ENCODE peak calls at places on chromosomes 6 and 20, in nine cellular contexts. One of them, this sample, is unnamed.

GRCh38 chr6:125197795-125198269 is 44.3 kb downstream of the TPD52L1 start:
- DNase-seq in PC-9: peak; percentile 63
- DNase-seq in MG63: peak; percentile 95
- DNase-seq in HepG2: no peak
- DNase-seq in kidney: peak; percentile 69
- DNase-seq in naive thymus-derived CD4-positive, alpha-beta T cell: no peak
- DNase-seq in mammary epithelial cell: peak; percentile 45
- DNase-seq in heart right ventricle: peak; percentile 71
- DNase-seq in Panc1: no peak
- DNase-seq in this sample: peak; percentile 7

GRCh38 chr6:1792989-1793388 is 183.3 kb downstream of the FOXC1 start:
- DNase-seq in heart right ventricle: no peak
- DNase-seq in Panc1: no peak
- DNase-seq in HepG2: peak; percentile 53
- DNase-seq in mammary epithelial cell: peak; percentile 35
- DNase-seq in PC-9: peak; percentile 12
- DNase-seq in kidney: no peak
- DNase-seq in naive thymus-derived CD4-positive, alpha-beta T cell: no peak
- DNase-seq in MG63: peak; percentile 34
- DNase-seq in this sample: no peak

GRCh38 chr6:16295471-16295870 is 57.1 kb downstream of the GMPR start:
- DNase-seq in Panc1: no peak
- DNase-seq in MG63: no peak
- DNase-seq in mammary epithelial cell: no peak
- DNase-seq in naive thymus-derived CD4-positive, alpha-beta T cell: no peak
- DNase-seq in HepG2: no peak
- DNase-seq in PC-9: no peak
- DNase-seq in kidney: no peak
- DNase-seq in heart right ventricle: no peak
- DNase-seq in this sample: no peak

GRCh38 chr6:113934101-113934500 is 36.8 kb downstream of the HDAC2 start:
- DNase-seq in PC-9: no peak
- DNase-seq in heart right ventricle: no peak
- DNase-seq in naive thymus-derived CD4-positive, alpha-beta T cell: no peak
- DNase-seq in mammary epithelial cell: no peak
- DNase-seq in Panc1: no peak
- DNase-seq in HepG2: no peak
- DNase-seq in MG63: no peak
- DNase-seq in kidney: no peak
- DNase-seq in this sample: no peak

GRCh38 chr6:105484238-105485161 is 81.6 kb upstream of the PREP start:
- DNase-seq in heart right ventricle: no peak
- DNase-seq in kidney: no peak
- DNase-seq in Panc1: peak; percentile 55
- DNase-seq in mammary epithelial cell: peak; percentile 57
- DNase-seq in MG63: no peak
- DNase-seq in PC-9: no peak
- DNase-seq in HepG2: peak; percentile 41
- DNase-seq in naive thymus-derived CD4-positive, alpha-beta T cell: no peak
- DNase-seq in this sample: no peak

GRCh38 chr6:64539917-64540316 is 904.3 kb downstream of the PHF3 start:
- DNase-seq in MG63: no peak
- DNase-seq in heart right ventricle: no peak
- DNase-seq in naive thymus-derived CD4-positive, alpha-beta T cell: no peak
- DNase-seq in PC-9: no peak
- DNase-seq in kidney: no peak
- DNase-seq in Panc1: no peak
- DNase-seq in HepG2: no peak
- DNase-seq in mammary epithelial cell: no peak
- DNase-seq in this sample: no peak

GRCh38 chr6:48973486-48973885 is 489.6 kb downstream of the MMUT start:
- DNase-seq in PC-9: no peak
- DNase-seq in naive thymus-derived CD4-positive, alpha-beta T cell: no peak
- DNase-seq in heart right ventricle: no peak
- DNase-seq in MG63: no peak
- DNase-seq in Panc1: no peak
- DNase-seq in kidney: no peak
- DNase-seq in HepG2: no peak
- DNase-seq in mammary epithelial cell: no peak
- DNase-seq in this sample: no peak

GRCh38 chr6:11848852-11849731 is 70.5 kb upstream of the ADTRP start:
- DNase-seq in MG63: peak; percentile 56
- DNase-seq in heart right ventricle: no peak
- DNase-seq in PC-9: no peak
- DNase-seq in Panc1: no peak
- DNase-seq in naive thymus-derived CD4-positive, alpha-beta T cell: no peak
- DNase-seq in HepG2: no peak
- DNase-seq in kidney: no peak
- DNase-seq in mammary epithelial cell: peak; percentile 35
- DNase-seq in this sample: no peak

GRCh38 chr6:22025468-22026159 is 271.2 kb downstream of the PRL start:
- DNase-seq in mammary epithelial cell: peak; percentile 46
- DNase-seq in MG63: no peak
- DNase-seq in kidney: peak; percentile 71
- DNase-seq in naive thymus-derived CD4-positive, alpha-beta T cell: no peak
- DNase-seq in HepG2: no peak
- DNase-seq in Panc1: no peak
- DNase-seq in PC-9: no peak
- DNase-seq in heart right ventricle: peak; percentile 16
- DNase-seq in this sample: peak; percentile 92

GRCh38 chr20:3786126-3786484 is 435 bp downstream of the CENPB start:
- DNase-seq in Panc1: no peak
- DNase-seq in HepG2: no peak
- DNase-seq in heart right ventricle: peak; percentile 50
- DNase-seq in mammary epithelial cell: peak; percentile 52
- DNase-seq in MG63: peak; percentile 41
- DNase-seq in kidney: no peak
- DNase-seq in naive thymus-derived CD4-positive, alpha-beta T cell: no peak
- DNase-seq in PC-9: peak; percentile 51
- DNase-seq in this sample: no peak

GRCh38 chr20:51095755-51096509 is 73.0 kb upstream of the KCNG1 start:
- DNase-seq in kidney: no peak
- DNase-seq in PC-9: no peak
- DNase-seq in HepG2: no peak
- DNase-seq in mammary epithelial cell: no peak
- DNase-seq in MG63: no peak
- DNase-seq in Panc1: no peak
- DNase-seq in heart right ventricle: no peak
- DNase-seq in naive thymus-derived CD4-positive, alpha-beta T cell: no peak
- DNase-seq in this sample: no peak

GRCh38 chr20:31568041-31568731 is 36.9 kb upstream of the ID1 start:
- DNase-seq in kidney: no peak
- DNase-seq in naive thymus-derived CD4-positive, alpha-beta T cell: no peak
- DNase-seq in HepG2: no peak
- DNase-seq in PC-9: no peak
- DNase-seq in Panc1: no peak
- DNase-seq in MG63: no peak
- DNase-seq in heart right ventricle: no peak
- DNase-seq in mammary epithelial cell: no peak
- DNase-seq in this sample: no peak

GRCh38 chr20:31565699-31566331 is 39.3 kb upstream of the ID1 start:
- DNase-seq in naive thymus-derived CD4-positive, alpha-beta T cell: no peak
- DNase-seq in kidney: no peak
- DNase-seq in MG63: no peak
- DNase-seq in HepG2: no peak
- DNase-seq in Panc1: no peak
- DNase-seq in mammary epithelial cell: peak; percentile 96
- DNase-seq in heart right ventricle: no peak
- DNase-seq in PC-9: peak; percentile 71
- DNase-seq in this sample: no peak

GRCh38 chr20:31567380-31567720 is 37.7 kb upstream of the ID1 start:
- DNase-seq in MG63: no peak
- DNase-seq in kidney: no peak
- DNase-seq in Panc1: no peak
- DNase-seq in mammary epithelial cell: no peak
- DNase-seq in PC-9: no peak
- DNase-seq in HepG2: no peak
- DNase-seq in heart right ventricle: no peak
- DNase-seq in naive thymus-derived CD4-positive, alpha-beta T cell: no peak
- DNase-seq in this sample: no peak

GRCh38 chr20:31566332-31566657 is 38.8 kb upstream of the ID1 start:
- DNase-seq in HepG2: no peak
- DNase-seq in PC-9: no peak
- DNase-seq in mammary epithelial cell: no peak
- DNase-seq in heart right ventricle: no peak
- DNase-seq in kidney: no peak
- DNase-seq in naive thymus-derived CD4-positive, alpha-beta T cell: no peak
- DNase-seq in MG63: no peak
- DNase-seq in Panc1: no peak
- DNase-seq in this sample: no peak

DNA sequence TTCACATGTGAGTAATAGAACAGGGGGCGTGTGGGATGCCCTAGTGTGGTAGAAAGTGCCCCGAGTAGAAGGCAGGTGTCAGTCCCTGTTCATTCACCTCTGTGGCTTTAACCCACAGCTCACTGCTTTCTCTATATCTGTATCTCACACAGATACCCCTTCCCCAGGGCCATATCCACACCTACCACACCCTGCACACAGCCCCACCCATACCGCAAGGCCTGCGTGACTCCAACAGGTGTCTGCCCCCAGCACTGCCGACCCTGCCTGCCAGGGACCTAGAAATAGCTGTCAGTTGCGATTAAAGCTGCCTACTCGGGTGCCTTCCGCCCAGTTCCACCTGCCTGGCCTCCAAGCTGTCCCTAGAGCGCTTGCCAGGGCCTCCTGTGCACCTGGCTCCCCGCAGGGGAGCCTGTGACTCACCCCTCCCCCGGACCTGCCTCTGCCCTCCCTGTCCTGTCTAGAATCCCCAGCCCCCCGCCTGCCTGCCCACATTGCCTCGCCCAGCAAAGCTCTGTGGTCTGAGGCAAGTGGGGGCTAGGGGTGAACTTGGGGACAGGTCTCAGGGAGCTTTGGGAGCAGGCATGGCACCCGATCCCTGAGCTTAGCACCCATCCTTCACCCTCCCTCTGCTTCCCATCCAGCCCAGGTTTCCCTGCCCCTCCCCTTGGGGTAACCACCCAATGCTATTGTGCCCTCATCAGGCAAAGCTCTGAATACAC is 38.3 kb upstream of the ID1 start:
- DNase-seq in MG63: no peak
- DNase-seq in HepG2: no peak
- DNase-seq in mammary epithelial cell: peak; percentile 85
- DNase-seq in PC-9: peak; percentile 99
- DNase-seq in Panc1: no peak
- DNase-seq in heart right ventricle: no peak
- DNase-seq in naive thymus-derived CD4-positive, alpha-beta T cell: no peak
- DNase-seq in kidney: peak; percentile 91
- DNase-seq in this sample: no peak
- H3K36me3 ChIP-seq in MG63: peaks cover 56% of the 10 kb centered on the region
- H3K36me3 ChIP-seq in HepG2: peaks cover 56% of the 10 kb centered on the region
- H3K36me3 ChIP-seq in mammary epithelial cell: peaks cover 2% of the 10 kb centered on the region
- H3K36me3 ChIP-seq in PC-9: peaks cover 40% of the 10 kb centered on the region
- H3K36me3 ChIP-seq in Panc1: peaks cover 6% of the 10 kb centered on the region
- H3K36me3 ChIP-seq in heart right ventricle: peaks cover 19% of the 10 kb centered on the region
- H3K36me3 ChIP-seq in naive thymus-derived CD4-positive, alpha-beta T cell: peaks cover 66% of the 10 kb centered on the region
- H3K36me3 ChIP-seq in kidney: peaks cover 19% of the 10 kb centered on the region
- H3K36me3 ChIP-seq in this sample: peaks cover 30% of the 10 kb centered on the region

DNA sequence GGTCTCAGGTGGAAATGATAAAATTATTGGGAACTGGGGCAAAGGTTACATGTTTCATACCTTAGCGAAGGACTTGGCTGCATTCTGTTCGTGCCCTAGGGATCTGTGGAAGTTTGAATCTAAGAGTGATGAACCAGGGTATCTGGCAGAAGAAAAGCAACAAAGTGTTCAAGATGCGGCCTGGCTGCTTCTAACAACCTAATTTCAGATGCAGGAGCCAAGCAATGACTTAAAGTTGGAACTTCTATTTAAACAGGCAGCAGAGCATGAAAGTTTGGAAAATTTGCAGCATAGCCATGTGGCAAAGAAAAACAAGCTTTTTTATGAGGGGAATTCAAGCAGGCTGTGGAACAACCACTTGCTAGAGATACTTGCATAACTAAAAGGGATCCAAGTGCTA is 73.5 kb downstream of the CD24 start:
- DNase-seq in mammary epithelial cell: no peak
- DNase-seq in heart right ventricle: no peak
- DNase-seq in MG63: no peak
- DNase-seq in kidney: no peak
- DNase-seq in HepG2: no peak
- DNase-seq in Panc1: no peak
- DNase-seq in naive thymus-derived CD4-positive, alpha-beta T cell: no peak
- DNase-seq in PC-9: no peak
- DNase-seq in this sample: no peak
- H3K4me3 ChIP-seq in mammary epithelial cell: no peak overlapping the region
- H3K4me3 ChIP-seq in heart right ventricle: no peak overlapping the region
- H3K4me3 ChIP-seq in MG63: no peak overlapping the region
- H3K4me3 ChIP-seq in kidney: no peak overlapping the region
- H3K4me3 ChIP-seq in HepG2: no peak overlapping the region
- H3K4me3 ChIP-seq in Panc1: no peak overlapping the region
- H3K4me3 ChIP-seq in naive thymus-derived CD4-positive, alpha-beta T cell: no peak overlapping the region
- H3K4me3 ChIP-seq in PC-9: no peak overlapping the region
- H3K4me3 ChIP-seq in this sample: no peak overlapping the region

GRCh38 chr20:35653430-35653734 is 11.3 kb downstream of the CPNE1 start:
- DNase-seq in heart right ventricle: no peak
- DNase-seq in HepG2: no peak
- DNase-seq in naive thymus-derived CD4-positive, alpha-beta T cell: no peak
- DNase-seq in Panc1: no peak
- DNase-seq in mammary epithelial cell: no peak
- DNase-seq in PC-9: no peak
- DNase-seq in kidney: no peak
- DNase-seq in MG63: no peak
- DNase-seq in this sample: no peak
- H3K36me3 ChIP-seq in heart right ventricle: peaks cover 9% of the 10 kb centered on the region
- H3K36me3 ChIP-seq in HepG2: peaks cover 59% of the 10 kb centered on the region
- H3K36me3 ChIP-seq in naive thymus-derived CD4-positive, alpha-beta T cell: peaks cover 29% of the 10 kb centered on the region
- H3K36me3 ChIP-seq in Panc1: peaks cover 22% of the 10 kb centered on the region
- H3K36me3 ChIP-seq in mammary epithelial cell: peaks cover 27% of the 10 kb centered on the region
- H3K36me3 ChIP-seq in PC-9: peaks cover 51% of the 10 kb centered on the region
- H3K36me3 ChIP-seq in kidney: peaks cover 25% of the 10 kb centered on the region
- H3K36me3 ChIP-seq in MG63: peaks cover 82% of the 10 kb centered on the region
- H3K36me3 ChIP-seq in this sample: peaks cover 95% of the 10 kb centered on the region

DNA sequence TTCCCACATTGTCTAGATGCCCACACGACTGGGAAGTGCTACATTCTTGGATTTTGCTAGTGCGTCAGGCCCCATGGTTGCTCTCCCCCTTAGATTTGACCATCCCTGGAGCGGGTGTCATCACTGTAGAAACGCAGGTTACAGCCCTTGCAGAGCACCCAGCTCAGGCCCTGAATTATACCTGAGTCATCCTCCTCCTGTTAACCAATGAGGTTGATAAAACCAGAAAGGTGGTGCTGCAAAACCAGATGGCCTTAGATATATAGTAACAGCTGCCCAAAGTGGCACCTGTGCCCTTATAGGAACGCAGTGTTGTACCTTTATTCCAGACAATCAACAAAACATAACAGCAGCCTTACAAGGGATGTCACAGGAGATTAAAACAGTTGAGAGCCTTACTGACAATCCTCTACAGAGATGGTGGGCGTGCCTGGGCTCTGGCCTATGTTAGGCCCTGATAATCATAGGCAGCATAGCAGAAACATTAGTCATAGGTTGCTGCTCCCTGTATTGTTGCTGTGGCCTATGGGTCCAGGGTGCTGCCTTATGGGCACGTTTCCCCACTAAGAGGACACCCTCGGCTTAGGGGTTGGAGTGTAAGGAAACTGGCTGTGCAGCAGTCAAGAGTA is 33.6 kb upstream of the HSF2 start:
- DNase-seq in mammary epithelial cell: peak; percentile 17
- DNase-seq in kidney: no peak
- DNase-seq in HepG2: peak; percentile 10
- DNase-seq in Panc1: no peak
- DNase-seq in MG63: no peak
- DNase-seq in heart right ventricle: no peak
- DNase-seq in PC-9: no peak
- DNase-seq in naive thymus-derived CD4-positive, alpha-beta T cell: no peak
- DNase-seq in this sample: peak; percentile 58
- H3K4me3 ChIP-seq in mammary epithelial cell: no peak overlapping the region
- H3K4me3 ChIP-seq in kidney: no peak overlapping the region
- H3K4me3 ChIP-seq in HepG2: no peak overlapping the region
- H3K4me3 ChIP-seq in Panc1: no peak overlapping the region
- H3K4me3 ChIP-seq in MG63: no peak overlapping the region
- H3K4me3 ChIP-seq in heart right ventricle: no peak overlapping the region
- H3K4me3 ChIP-seq in PC-9: no peak overlapping the region
- H3K4me3 ChIP-seq in naive thymus-derived CD4-positive, alpha-beta T cell: no peak overlapping the region
- H3K4me3 ChIP-seq in this sample: no peak overlapping the region